ENCODE peak calls at places on chromosomes 2 and 18, in eight cellular contexts. D, A, F, S, C, Y, J and N are unnamed samples.

GRCh38 chr2:100056478-100056877 is 85.9 kb downstream of the AFF3 start:
- DNase-seq in D (no peak), A (no peak), F (no peak), S (no peak), C (no peak), Y (peak), J (no peak), N (no peak)

GRCh38 chr2:83990601-83991000 is 468.5 kb downstream of the SUCLG1 start:
- DNase-seq in D (no peak), A (no peak), F (no peak), S (no peak), C (peak), Y (no peak), J (no peak), N (no peak)

GRCh38 chr2:113217455-113218282 is 43.9 kb downstream of the PSD4 start:
- DNase-seq in D (no peak), A (no peak), F (no peak), S (no peak), C (no peak), Y (no peak), J (no peak), N (no peak)

GRCh38 chr18:33513027-33513426 is 65.0 kb upstream of the ASXL3 start:
- DNase-seq in D (no peak), A (no peak), F (no peak), S (no peak), C (no peak), Y (no peak), J (no peak), N (no peak)

GRCh38 chr2:178553047-178553446 is 72.8 kb downstream of the PLEKHA3 start:
- DNase-seq in D (no peak), A (no peak), F (no peak), S (no peak), C (peak), Y (peak), J (no peak), N (peak)

GRCh38 chr2:28163028-28163427 is 229.6 kb upstream of the FOSL2 start:
- DNase-seq in D (no peak), A (no peak), F (no peak), S (no peak), C (no peak), Y (no peak), J (no peak), N (no peak)

GRCh38 chr18:50594012-50594411 is 34.1 kb downstream of the MAPK4 start:
- DNase-seq in D (no peak), A (no peak), F (no peak), S (no peak), C (no peak), Y (no peak), J (no peak), N (no peak)

GRCh38 chr2:37262510-37262909 is 31.1 kb downstream of the NDUFAF7 start:
- DNase-seq in D (no peak), A (no peak), F (no peak), S (no peak), C (no peak), Y (no peak), J (no peak), N (no peak)

GRCh38 chr2:25620711-25621110 is 52.7 kb downstream of the DTNB start:
- DNase-seq in D (no peak), A (no peak), F (no peak), S (no peak), C (no peak), Y (no peak), J (no peak), N (no peak)

GRCh38 chr2:59249441-59250330 is 1008.6 kb upstream of the FANCL start:
- DNase-seq in D (no peak), A (peak), F (no peak), S (no peak), C (peak), Y (no peak), J (peak), N (no peak)

GRCh38 chr2:25043241-25043867 is 1.5 kb downstream of the EFR3B start:
- DNase-seq in D (peak), A (peak), F (no peak), S (no peak), C (peak), Y (peak), J (peak), N (peak)

GRCh38 chr2:136736236-136736635 is 29.1 kb upstream of the THSD7B start:
- DNase-seq in D (no peak), A (no peak), F (no peak), S (no peak), C (no peak), Y (no peak), J (no peak), N (no peak)

GRCh38 chr2:197847666-197848401 is 43.4 kb downstream of the PLCL1 start:
- DNase-seq in D (no peak), A (no peak), F (no peak), S (no peak), C (peak), Y (no peak), J (no peak), N (no peak)

GRCh38 chr18:39788395-39788794 is 2166.6 kb upstream of the PIK3C3 start:
- DNase-seq in D (no peak), A (no peak), F (no peak), S (no peak), C (peak), Y (no peak), J (no peak), N (no peak)

GRCh38 chr18:48693625-48694262 is 154.9 kb downstream of the CTIF start:
- DNase-seq in D (no peak), A (no peak), F (no peak), S (no peak), C (no peak), Y (peak), J (no peak), N (peak)